ENCODE peak calls at places on chromosomes 7 and 10, in five cellular contexts. H, P, V, F and X are unnamed samples.

GRCh38 chr10:2978111-2978510 is 89.2 kb upstream of the PFKP start:
- DNase-seq in F (no peak), V (peak; percentile 58), H (no peak), P (no peak), X (peak; percentile 52)

GRCh38 chr7:38463277-38464224 is 167.6 kb downstream of the AMPH start:
- DNase-seq in F (peak; percentile 21), P (no peak), V (no peak), H (peak; percentile 36), X (no peak)

GRCh38 chr7:13448243-13448642 is 541.2 kb downstream of the ETV1 start:
- DNase-seq in H (no peak), V (no peak), P (no peak), F (no peak), X (no peak)

GRCh38 chr10:70465832-70466231 is 12.7 kb upstream of the PALD1 start:
- DNase-seq in F (no peak), H (no peak), P (no peak), V (no peak), X (no peak)

GRCh38 chr10:77673086-77673485 is 35.5 kb upstream of the KCNMA1 start:
- DNase-seq in V (no peak), H (no peak), F (no peak), P (no peak), X (no peak)

GRCh38 chr10:131618587-131619267 is 282.1 kb upstream of the PPP2R2D start:
- DNase-seq in F (no peak), V (no peak), H (no peak), P (no peak), X (no peak)

GRCh38 chr7:1391449-1391848 is 67.8 kb downstream of the MICALL2 start:
- DNase-seq in P (no peak), H (no peak), F (no peak), V (no peak), X (no peak)

GRCh38 chr10:45380903-45381610 is 7.0 kb downstream of the ALOX5 start:
- DNase-seq in V (no peak), H (no peak), P (no peak), F (no peak), X (no peak)

GRCh38 chr7:53812135-53812534 is 730.0 kb upstream of the VSTM2A start:
- DNase-seq in P (no peak), F (no peak), V (no peak), H (no peak), X (no peak)

GRCh38 chr7:30855936-30856335 is 55.7 kb upstream of the AQP1 start:
- DNase-seq in H (no peak), P (no peak), F (no peak), V (no peak), X (no peak)

GRCh38 chr7:46972205-46972604 is 609.7 kb downstream of the TNS3 start:
- DNase-seq in V (no peak), H (no peak), F (no peak), P (peak; percentile 45), X (no peak)

GRCh38 chr7:43211276-43211675 is 98.8 kb downstream of the HECW1 start:
- DNase-seq in F (no peak), H (no peak), V (peak; percentile 13), P (no peak), X (no peak)

GRCh38 chr7:88635149-88635548 is 124.4 kb upstream of the ZNF804B start:
- DNase-seq in H (no peak), P (no peak), F (no peak), V (no peak), X (no peak)

GRCh38 chr10:52308251-52309031 is 5.6 kb upstream of the DKK1 start:
- DNase-seq in F (no peak), H (peak; percentile 32), V (peak; percentile 79), P (no peak), X (peak; percentile 25)

GRCh38 chr7:99379043-99379577 is 4.6 kb downstream of the ARPC1B start:
- DNase-seq in P (peak; percentile 73), H (peak; percentile 67), V (no peak), F (peak; percentile 54), X (no peak)

GRCh38 chr10:60260321-60260720 is 129.4 kb downstream of the ANK3 start:
- DNase-seq in F (no peak), P (no peak), V (no peak), H (no peak), X (no peak)

GRCh38 chr7:152097330-152097729 is 71.9 kb downstream of the GALNT11 start:
- DNase-seq in F (no peak), V (no peak), P (no peak), H (no peak), X (no peak)

DNA sequence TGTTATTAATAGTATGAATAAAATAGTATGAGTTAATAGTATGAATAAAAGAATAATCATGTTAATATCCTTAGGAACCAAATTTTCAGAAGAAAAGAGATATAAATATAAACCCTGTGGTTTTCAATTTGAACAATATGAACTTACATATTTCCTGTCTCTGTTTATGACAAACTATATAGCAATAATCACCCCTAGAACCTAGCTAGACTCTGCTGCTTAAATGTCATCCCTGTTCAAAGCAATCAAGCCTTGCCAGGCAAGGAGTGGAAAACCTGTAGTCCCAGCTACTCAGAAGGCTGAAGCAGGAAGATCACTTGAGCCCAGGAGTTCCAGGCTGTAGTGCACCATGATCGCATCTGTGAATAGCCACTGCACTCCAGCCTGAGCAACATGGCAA is 36.5 kb downstream of the P4HA1 start:
- DNase-seq in P (no peak), V (no peak), H (no peak), F (no peak), X (no peak)
- TF ChIP-seq CTCF in P (no peak), V (no peak), H (no peak), F (no peak), X (no peak)

GRCh38 chr10:31322647-31323046 is 3.6 kb downstream of the ZEB1 start:
- DNase-seq in H (no peak), P (no peak), F (no peak), V (no peak), X (no peak)
- TF ChIP-seq CTCF in H (peak; percentile 54), P (peak; percentile 27), F (no peak), V (peak; percentile 34), X (peak; percentile 52)

GRCh38 chr10:35640951-35641429 is 1.1 kb downstream of the FZD8 start:
- DNase-seq in P (peak; percentile 41), F (no peak), H (peak; percentile 63), V (peak; percentile 83), X (no peak)

GRCh38 chr10:35639021-35639521 is 3.0 kb downstream of the FZD8 start:
- DNase-seq in V (peak; percentile 60), F (no peak), P (no peak), H (no peak), X (no peak)

GRCh38 chr10:35641430-35642015 is 573 bp downstream of the FZD8 start:
- DNase-seq in P (no peak), H (no peak), F (no peak), V (peak; percentile 69), X (no peak)

GRCh38 chr10:35639651-35640311 is 2.3 kb downstream of the FZD8 start:
- DNase-seq in V (peak; percentile 56), H (peak; percentile 19), P (no peak), F (no peak), X (no peak)

GRCh38 chr10:35640474-35640873 is 1.6 kb downstream of the FZD8 start:
- DNase-seq in H (peak; percentile 69), V (peak; percentile 87), F (peak; percentile 57), P (no peak), X (no peak)
- TF ChIP-seq CTCF in H (peak; percentile 57), V (peak; percentile 26), F (peak; percentile 67), P (peak; percentile 46), X (peak; percentile 47)

DNA sequence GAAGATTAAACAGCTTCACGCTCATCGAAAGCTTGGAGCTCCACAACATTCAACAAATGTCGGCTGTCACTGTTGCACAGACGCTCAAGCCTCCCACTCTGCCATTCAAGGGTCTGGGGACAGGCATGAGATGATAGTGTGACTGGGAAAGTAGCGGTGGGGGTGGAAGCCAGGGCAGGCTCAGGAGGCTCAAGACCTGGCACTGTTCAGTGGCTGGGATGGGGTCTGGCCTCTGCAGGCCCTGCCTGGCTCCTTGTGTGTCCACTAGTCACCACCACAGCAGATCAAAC is 13.5 kb upstream of the GTPBP4 start:
- DNase-seq in H (no peak), V (no peak), F (no peak), P (no peak), X (no peak)
- TF ChIP-seq CTCF in H (no peak), V (no peak), F (no peak), P (no peak), X (no peak)

GRCh38 chr10:75926763-75927162 is 495.3 kb downstream of the LRMDA start:
- DNase-seq in H (no peak), F (no peak), P (no peak), V (peak; percentile 62), X (no peak)

GRCh38 chr10:75924309-75924920 is 493.0 kb downstream of the LRMDA start:
- DNase-seq in P (no peak), V (no peak), H (no peak), F (no peak), X (no peak)

GRCh38 chr10:75919913-75920312 is 488.5 kb downstream of the LRMDA start:
- DNase-seq in H (no peak), F (no peak), P (no peak), V (no peak), X (no peak)

GRCh38 chr10:75925999-75926398 is 494.6 kb downstream of the LRMDA start:
- DNase-seq in P (no peak), V (no peak), H (no peak), F (no peak), X (no peak)

GRCh38 chr10:75922435-75922834 is 491.0 kb downstream of the LRMDA start:
- DNase-seq in V (no peak), H (no peak), F (no peak), P (no peak), X (no peak)
- TF ChIP-seq CTCF in V (peak; percentile 47), H (peak; percentile 40), F (no peak), P (no peak), X (no peak)